ENCODE peak calls at places on chromosomes 6 and 20, in six cellular contexts. One of them, this sample, is unnamed.
A peak's percentile ranks its signal among the peaks of the same experiment; 100 is the strongest.

GRCh38 chr6:38725414-38726183 is 10.5 kb downstream of the DNAH8 start:
- DNase-seq in activated CD8-positive, alpha-beta T cell treated with anti-CD3 and anti-CD28 coated beads for 36 hours: peak; percentile 11
- DNase-seq in mucosa of descending colon: no peak
- DNase-seq in GM13977: no peak
- DNase-seq in stomach: no peak
- DNase-seq in left ventricle myocardium inferior: no peak
- DNase-seq in this sample: no peak

GRCh38 chr20:60967431-60968316 is 284.4 kb upstream of the CDH4 start:
- DNase-seq in activated CD8-positive, alpha-beta T cell treated with anti-CD3 and anti-CD28 coated beads for 36 hours: no peak
- DNase-seq in mucosa of descending colon: no peak
- DNase-seq in GM13977: no peak
- DNase-seq in stomach: no peak
- DNase-seq in left ventricle myocardium inferior: no peak
- DNase-seq in this sample: no peak

GRCh38 chr6:169210611-169211010 is 43.0 kb downstream of the THBS2 start:
- DNase-seq in activated CD8-positive, alpha-beta T cell treated with anti-CD3 and anti-CD28 coated beads for 36 hours: no peak
- DNase-seq in mucosa of descending colon: no peak
- DNase-seq in GM13977: no peak
- DNase-seq in stomach: no peak
- DNase-seq in left ventricle myocardium inferior: no peak
- DNase-seq in this sample: no peak

GRCh38 chr20:60024245-60024644 is 66.0 kb downstream of the CDH26 start:
- DNase-seq in activated CD8-positive, alpha-beta T cell treated with anti-CD3 and anti-CD28 coated beads for 36 hours: no peak
- DNase-seq in mucosa of descending colon: no peak
- DNase-seq in GM13977: no peak
- DNase-seq in stomach: no peak
- DNase-seq in left ventricle myocardium inferior: no peak
- DNase-seq in this sample: no peak

GRCh38 chr6:117829594-117830319 is 77.3 kb upstream of the SLC35F1 start:
- DNase-seq in activated CD8-positive, alpha-beta T cell treated with anti-CD3 and anti-CD28 coated beads for 36 hours: no peak
- DNase-seq in mucosa of descending colon: no peak
- DNase-seq in GM13977: peak; percentile 34
- DNase-seq in stomach: no peak
- DNase-seq in left ventricle myocardium inferior: no peak
- DNase-seq in this sample: peak; percentile 37

GRCh38 chr6:118621799-118622470 is 29.5 kb downstream of the CEP85L start:
- DNase-seq in activated CD8-positive, alpha-beta T cell treated with anti-CD3 and anti-CD28 coated beads for 36 hours: no peak
- DNase-seq in mucosa of descending colon: no peak
- DNase-seq in GM13977: no peak
- DNase-seq in stomach: no peak
- DNase-seq in left ventricle myocardium inferior: no peak
- DNase-seq in this sample: no peak

GRCh38 chr6:47146426-47147174 is 104.5 kb upstream of the ADGRF1 start:
- DNase-seq in activated CD8-positive, alpha-beta T cell treated with anti-CD3 and anti-CD28 coated beads for 36 hours: no peak
- DNase-seq in mucosa of descending colon: no peak
- DNase-seq in GM13977: no peak
- DNase-seq in stomach: no peak
- DNase-seq in left ventricle myocardium inferior: no peak
- DNase-seq in this sample: no peak

GRCh38 chr6:20712011-20712410 is 177.8 kb downstream of the CDKAL1 start:
- DNase-seq in activated CD8-positive, alpha-beta T cell treated with anti-CD3 and anti-CD28 coated beads for 36 hours: no peak
- DNase-seq in mucosa of descending colon: no peak
- DNase-seq in GM13977: no peak
- DNase-seq in stomach: no peak
- DNase-seq in left ventricle myocardium inferior: no peak
- DNase-seq in this sample: no peak

GRCh38 chr20:37007898-37008649 is 56.6 kb upstream of the SAMHD1 start:
- DNase-seq in activated CD8-positive, alpha-beta T cell treated with anti-CD3 and anti-CD28 coated beads for 36 hours: no peak
- DNase-seq in mucosa of descending colon: no peak
- DNase-seq in GM13977: peak; percentile 57
- DNase-seq in stomach: no peak
- DNase-seq in left ventricle myocardium inferior: no peak
- DNase-seq in this sample: peak; percentile 38

GRCh38 chr6:148451690-148452089 is 109.1 kb downstream of the SASH1 start:
- DNase-seq in activated CD8-positive, alpha-beta T cell treated with anti-CD3 and anti-CD28 coated beads for 36 hours: peak; percentile 27
- DNase-seq in mucosa of descending colon: no peak
- DNase-seq in GM13977: no peak
- DNase-seq in stomach: no peak
- DNase-seq in left ventricle myocardium inferior: no peak
- DNase-seq in this sample: no peak

GRCh38 chr6:28988536-28989415 is 16.3 kb downstream of the ZNF311 start:
- DNase-seq in activated CD8-positive, alpha-beta T cell treated with anti-CD3 and anti-CD28 coated beads for 36 hours: peak; percentile 89
- DNase-seq in mucosa of descending colon: peak; percentile 71
- DNase-seq in GM13977: no peak
- DNase-seq in stomach: peak; percentile 39
- DNase-seq in left ventricle myocardium inferior: peak; percentile 36
- DNase-seq in this sample: peak; percentile 60

GRCh38 chr6:107491059-107491609 is 1.2 kb downstream of the SOBP start:
- DNase-seq in activated CD8-positive, alpha-beta T cell treated with anti-CD3 and anti-CD28 coated beads for 36 hours: peak; percentile 14
- DNase-seq in mucosa of descending colon: peak; percentile 65
- DNase-seq in GM13977: peak; percentile 31
- DNase-seq in stomach: peak; percentile 57
- DNase-seq in left ventricle myocardium inferior: peak; percentile 84
- DNase-seq in this sample: peak; percentile 27

GRCh38 chr6:14441371-14441781 is 323.8 kb downstream of the CD83 start:
- DNase-seq in activated CD8-positive, alpha-beta T cell treated with anti-CD3 and anti-CD28 coated beads for 36 hours: no peak
- DNase-seq in mucosa of descending colon: no peak
- DNase-seq in GM13977: no peak
- DNase-seq in stomach: no peak
- DNase-seq in left ventricle myocardium inferior: no peak
- DNase-seq in this sample: no peak

GRCh38 chr6:90079555-90080490 is 185.6 kb downstream of the GJA10 start:
- DNase-seq in activated CD8-positive, alpha-beta T cell treated with anti-CD3 and anti-CD28 coated beads for 36 hours: peak; percentile 85
- DNase-seq in mucosa of descending colon: no peak
- DNase-seq in GM13977: no peak
- DNase-seq in stomach: no peak
- DNase-seq in left ventricle myocardium inferior: no peak
- DNase-seq in this sample: no peak

GRCh38 chr6:4932506-4932903 is 71.3 kb downstream of the RPP40 start:
- DNase-seq in activated CD8-positive, alpha-beta T cell treated with anti-CD3 and anti-CD28 coated beads for 36 hours: no peak
- DNase-seq in mucosa of descending colon: no peak
- DNase-seq in GM13977: no peak
- DNase-seq in stomach: no peak
- DNase-seq in left ventricle myocardium inferior: no peak
- DNase-seq in this sample: no peak

GRCh38 chr6:148564494-148564893 is 182.3 kb upstream of the UST start:
- DNase-seq in activated CD8-positive, alpha-beta T cell treated with anti-CD3 and anti-CD28 coated beads for 36 hours: no peak
- DNase-seq in mucosa of descending colon: no peak
- DNase-seq in GM13977: no peak
- DNase-seq in stomach: no peak
- DNase-seq in left ventricle myocardium inferior: no peak
- DNase-seq in this sample: no peak

GRCh38 chr20:8155848-8156602 is 24.0 kb downstream of the PLCB1 start:
- DNase-seq in activated CD8-positive, alpha-beta T cell treated with anti-CD3 and anti-CD28 coated beads for 36 hours: no peak
- DNase-seq in mucosa of descending colon: no peak
- DNase-seq in GM13977: no peak
- DNase-seq in stomach: no peak
- DNase-seq in left ventricle myocardium inferior: no peak
- DNase-seq in this sample: no peak

GRCh38 chr6:17015551-17016381 is 86.1 kb upstream of the STMND1 start:
- DNase-seq in activated CD8-positive, alpha-beta T cell treated with anti-CD3 and anti-CD28 coated beads for 36 hours: peak; percentile 48
- DNase-seq in mucosa of descending colon: peak; percentile 54
- DNase-seq in GM13977: no peak
- DNase-seq in stomach: no peak
- DNase-seq in left ventricle myocardium inferior: peak; percentile 29
- DNase-seq in this sample: no peak

GRCh38 chr6:13362432-13362831 is 34.1 kb upstream of the TBC1D7 start:
- DNase-seq in activated CD8-positive, alpha-beta T cell treated with anti-CD3 and anti-CD28 coated beads for 36 hours: no peak
- DNase-seq in mucosa of descending colon: no peak
- DNase-seq in GM13977: no peak
- DNase-seq in stomach: no peak
- DNase-seq in left ventricle myocardium inferior: no peak
- DNase-seq in this sample: no peak

GRCh38 chr6:103122766-103123601 is 1729.5 kb downstream of the GRIK2 start:
- DNase-seq in activated CD8-positive, alpha-beta T cell treated with anti-CD3 and anti-CD28 coated beads for 36 hours: peak; percentile 57
- DNase-seq in mucosa of descending colon: no peak
- DNase-seq in GM13977: peak; percentile 17
- DNase-seq in stomach: peak; percentile 54
- DNase-seq in left ventricle myocardium inferior: no peak
- DNase-seq in this sample: peak; percentile 26

GRCh38 chr6:157699777-157700636 is 123.0 kb upstream of the SNX9 start:
- DNase-seq in activated CD8-positive, alpha-beta T cell treated with anti-CD3 and anti-CD28 coated beads for 36 hours: no peak
- DNase-seq in mucosa of descending colon: no peak
- DNase-seq in GM13977: no peak
- DNase-seq in stomach: no peak
- DNase-seq in left ventricle myocardium inferior: no peak
- DNase-seq in this sample: no peak

GRCh38 chr20:38173237-38174156 is 8.4 kb upstream of the TGM2 start:
- DNase-seq in activated CD8-positive, alpha-beta T cell treated with anti-CD3 and anti-CD28 coated beads for 36 hours: no peak
- DNase-seq in mucosa of descending colon: peak; percentile 58
- DNase-seq in GM13977: no peak
- DNase-seq in stomach: peak; percentile 40
- DNase-seq in left ventricle myocardium inferior: peak; percentile 46
- DNase-seq in this sample: no peak

GRCh38 chr6:131787955-131788712 is 19.7 kb upstream of the ENPP1 start:
- DNase-seq in activated CD8-positive, alpha-beta T cell treated with anti-CD3 and anti-CD28 coated beads for 36 hours: no peak
- DNase-seq in mucosa of descending colon: no peak
- DNase-seq in GM13977: no peak
- DNase-seq in stomach: no peak
- DNase-seq in left ventricle myocardium inferior: peak; percentile 25
- DNase-seq in this sample: no peak

GRCh38 chr20:12679456-12679855 is 329.3 kb upstream of the SPTLC3 start:
- DNase-seq in activated CD8-positive, alpha-beta T cell treated with anti-CD3 and anti-CD28 coated beads for 36 hours: no peak
- DNase-seq in mucosa of descending colon: no peak
- DNase-seq in GM13977: no peak
- DNase-seq in stomach: no peak
- DNase-seq in left ventricle myocardium inferior: no peak
- DNase-seq in this sample: no peak

GRCh38 chr6:166435574-166435973 is 52.8 kb upstream of the MPC1 start:
- DNase-seq in activated CD8-positive, alpha-beta T cell treated with anti-CD3 and anti-CD28 coated beads for 36 hours: peak; percentile 60
- DNase-seq in mucosa of descending colon: no peak
- DNase-seq in GM13977: no peak
- DNase-seq in stomach: peak; percentile 31
- DNase-seq in left ventricle myocardium inferior: peak; percentile 43
- DNase-seq in this sample: no peak

GRCh38 chr6:71420693-71421328 is 132.2 kb downstream of the OGFRL1 start:
- DNase-seq in activated CD8-positive, alpha-beta T cell treated with anti-CD3 and anti-CD28 coated beads for 36 hours: peak; percentile 30
- DNase-seq in mucosa of descending colon: peak; percentile 88
- DNase-seq in GM13977: peak; percentile 26
- DNase-seq in stomach: peak; percentile 95
- DNase-seq in left ventricle myocardium inferior: peak; percentile 96
- DNase-seq in this sample: peak; percentile 33

GRCh38 chr6:84033523-84034451 is at the start of gene MRAP2:
- DNase-seq in activated CD8-positive, alpha-beta T cell treated with anti-CD3 and anti-CD28 coated beads for 36 hours: peak; percentile 7
- DNase-seq in mucosa of descending colon: peak; percentile 55
- DNase-seq in GM13977: peak; percentile 40
- DNase-seq in stomach: peak; percentile 58
- DNase-seq in left ventricle myocardium inferior: peak; percentile 18
- DNase-seq in this sample: peak; percentile 21

GRCh38 chr6:87277123-87277522 is 45.3 kb upstream of the SMIM8 start:
- DNase-seq in activated CD8-positive, alpha-beta T cell treated with anti-CD3 and anti-CD28 coated beads for 36 hours: no peak
- DNase-seq in mucosa of descending colon: no peak
- DNase-seq in GM13977: no peak
- DNase-seq in stomach: no peak
- DNase-seq in left ventricle myocardium inferior: no peak
- DNase-seq in this sample: no peak

GRCh38 chr6:26025047-26025893 is 62.0 kb upstream of the HFE start:
- DNase-seq in activated CD8-positive, alpha-beta T cell treated with anti-CD3 and anti-CD28 coated beads for 36 hours: no peak
- DNase-seq in mucosa of descending colon: no peak
- DNase-seq in GM13977: no peak
- DNase-seq in stomach: no peak
- DNase-seq in left ventricle myocardium inferior: no peak
- DNase-seq in this sample: no peak
- TF ChIP-seq CTCF in activated CD8-positive, alpha-beta T cell treated with anti-CD3 and anti-CD28 coated beads for 36 hours: no peak
- TF ChIP-seq CTCF in mucosa of descending colon: no peak
- TF ChIP-seq CTCF in GM13977: no peak
- TF ChIP-seq CTCF in stomach: no peak
- TF ChIP-seq CTCF in left ventricle myocardium inferior: no peak
- TF ChIP-seq CTCF in this sample: no peak

GRCh38 chr6:112010328-112010727 is 43.6 kb upstream of the CCN6 start:
- DNase-seq in activated CD8-positive, alpha-beta T cell treated with anti-CD3 and anti-CD28 coated beads for 36 hours: peak; percentile 37
- DNase-seq in mucosa of descending colon: no peak
- DNase-seq in GM13977: no peak
- DNase-seq in stomach: no peak
- DNase-seq in left ventricle myocardium inferior: no peak
- DNase-seq in this sample: no peak
- TF ChIP-seq CTCF in activated CD8-positive, alpha-beta T cell treated with anti-CD3 and anti-CD28 coated beads for 36 hours: no peak
- TF ChIP-seq CTCF in mucosa of descending colon: no peak
- TF ChIP-seq CTCF in GM13977: peak; percentile 20
- TF ChIP-seq CTCF in stomach: no peak
- TF ChIP-seq CTCF in left ventricle myocardium inferior: no peak
- TF ChIP-seq CTCF in this sample: peak; percentile 4

GRCh38 chr20:23114018-23114417 is 27.9 kb upstream of the CD93 start:
- DNase-seq in activated CD8-positive, alpha-beta T cell treated with anti-CD3 and anti-CD28 coated beads for 36 hours: no peak
- DNase-seq in mucosa of descending colon: no peak
- DNase-seq in GM13977: no peak
- DNase-seq in stomach: no peak
- DNase-seq in left ventricle myocardium inferior: peak; percentile 69
- DNase-seq in this sample: no peak

GRCh38 chr20:23111944-23112342 is 25.8 kb upstream of the CD93 start:
- DNase-seq in activated CD8-positive, alpha-beta T cell treated with anti-CD3 and anti-CD28 coated beads for 36 hours: no peak
- DNase-seq in mucosa of descending colon: no peak
- DNase-seq in GM13977: no peak
- DNase-seq in stomach: no peak
- DNase-seq in left ventricle myocardium inferior: no peak
- DNase-seq in this sample: no peak

GRCh38 chr20:23114448-23114847 is 28.3 kb upstream of the CD93 start:
- DNase-seq in activated CD8-positive, alpha-beta T cell treated with anti-CD3 and anti-CD28 coated beads for 36 hours: no peak
- DNase-seq in mucosa of descending colon: no peak
- DNase-seq in GM13977: no peak
- DNase-seq in stomach: no peak
- DNase-seq in left ventricle myocardium inferior: no peak
- DNase-seq in this sample: no peak

GRCh38 chr20:23111307-23111943 is 25.3 kb upstream of the CD93 start:
- DNase-seq in activated CD8-positive, alpha-beta T cell treated with anti-CD3 and anti-CD28 coated beads for 36 hours: no peak
- DNase-seq in mucosa of descending colon: no peak
- DNase-seq in GM13977: no peak
- DNase-seq in stomach: no peak
- DNase-seq in left ventricle myocardium inferior: no peak
- DNase-seq in this sample: no peak

GRCh38 chr20:23112595-23112994 is 26.5 kb upstream of the CD93 start:
- DNase-seq in activated CD8-positive, alpha-beta T cell treated with anti-CD3 and anti-CD28 coated beads for 36 hours: no peak
- DNase-seq in mucosa of descending colon: no peak
- DNase-seq in GM13977: no peak
- DNase-seq in stomach: no peak
- DNase-seq in left ventricle myocardium inferior: no peak
- DNase-seq in this sample: no peak
- TF ChIP-seq CTCF in activated CD8-positive, alpha-beta T cell treated with anti-CD3 and anti-CD28 coated beads for 36 hours: no peak
- TF ChIP-seq CTCF in mucosa of descending colon: no peak
- TF ChIP-seq CTCF in GM13977: no peak
- TF ChIP-seq CTCF in stomach: no peak
- TF ChIP-seq CTCF in left ventricle myocardium inferior: no peak
- TF ChIP-seq CTCF in this sample: no peak

DNA sequence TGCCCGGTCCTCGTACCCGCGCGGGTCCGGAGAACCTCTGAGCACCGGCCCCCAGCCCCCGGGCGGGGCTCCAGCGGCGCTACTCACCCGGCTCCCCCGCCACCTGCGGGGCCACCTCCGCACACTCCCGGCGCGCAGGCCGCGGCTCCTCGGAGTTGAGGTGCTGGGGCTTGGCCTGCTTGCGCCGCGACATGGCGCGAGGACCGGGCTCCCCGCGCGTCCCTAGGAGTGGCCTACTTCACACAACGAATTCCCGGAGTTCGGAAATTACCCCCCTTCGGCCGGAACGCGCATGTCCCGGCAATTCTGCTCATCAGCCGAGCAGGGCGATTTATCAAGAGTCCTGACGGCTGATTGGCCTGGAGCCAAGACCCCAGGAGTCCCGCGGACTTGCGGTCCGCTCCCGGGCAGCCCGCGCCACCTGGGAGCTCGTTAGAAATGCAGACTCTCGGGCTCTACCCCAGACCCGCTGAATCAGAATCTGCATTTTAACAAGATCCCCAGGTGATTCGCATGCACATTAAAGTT is 86.5 kb downstream of the ZFP64 start:
- DNase-seq in activated CD8-positive, alpha-beta T cell treated with anti-CD3 and anti-CD28 coated beads for 36 hours: peak; percentile 4
- DNase-seq in mucosa of descending colon: no peak
- DNase-seq in GM13977: no peak
- DNase-seq in stomach: no peak
- DNase-seq in left ventricle myocardium inferior: no peak
- DNase-seq in this sample: no peak
- TF ChIP-seq CTCF in activated CD8-positive, alpha-beta T cell treated with anti-CD3 and anti-CD28 coated beads for 36 hours: no peak
- TF ChIP-seq CTCF in mucosa of descending colon: no peak
- TF ChIP-seq CTCF in GM13977: no peak
- TF ChIP-seq CTCF in stomach: no peak
- TF ChIP-seq CTCF in left ventricle myocardium inferior: no peak
- TF ChIP-seq CTCF in this sample: no peak

This sample was measured in GM10248.